ENCODE peak calls at places on chromosome 11, in nine cellular contexts. P is iPS DF 6.9; J is brain pericyte; B is fibroblast of mammary gland; Q is activated T-helper 1 cell treated with anti-CD3 and anti-CD28 coated beads, Interleukin-12 subunit alpha, Interleukin-12 subunit beta, Interleukin-2, Interleukin-4 antibody, amounts not matched to agents 30 ng/mL and 10 ng/mL and 1 ng/mL, durations not matched to agents 14 hours and 24 hours and 36 hours; W is GM10248; Y is lung; D is SK-N-SH; L is activated T-cell treated with anti-CD3 and anti-CD28 coated beads for 1 hour. K is an unnamed sample.

GRCh38 chr11:40202569-40202968 is 1256.9 kb downstream of the LRRC4C start:
- DNase-seq in Y (no peak), W (no peak), D (peak; percentile 37), Q (no peak), B (no peak), L (no peak), P (no peak), J (no peak), K (no peak)

GRCh38 chr11:16603245-16603644 is 135.2 kb upstream of the C11orf58 start:
- DNase-seq in D (no peak), Q (no peak), Y (no peak), B (no peak), L (no peak), J (no peak), W (peak; percentile 11), P (no peak), K (no peak)

GRCh38 chr11:2113776-2114175 is 25.4 kb downstream of the IGF2 start:
- DNase-seq in W (no peak), Y (no peak), Q (no peak), J (no peak), P (no peak), D (no peak), L (no peak), B (no peak), K (no peak)

GRCh38 chr11:68503281-68503687 is 42.7 kb downstream of the PPP6R3 start:
- DNase-seq in P (no peak), J (no peak), Y (no peak), Q (no peak), B (peak; percentile 16), D (no peak), W (no peak), L (no peak), K (no peak)

GRCh38 chr11:78318733-78319132 is 98.9 kb downstream of the GAB2 start:
- DNase-seq in P (no peak), Q (no peak), L (no peak), Y (no peak), D (peak; percentile 60), J (no peak), W (no peak), B (no peak), K (no peak)

GRCh38 chr11:102722804-102723203 is 1.9 kb downstream of the MMP8 start:
- DNase-seq in Y (no peak), J (no peak), D (no peak), P (no peak), Q (no peak), W (no peak), L (no peak), B (no peak), K (no peak)

GRCh38 chr11:117407016-117407415 is 79.4 kb downstream of the CEP164 start:
- DNase-seq in Q (no peak), Y (no peak), J (no peak), L (no peak), W (no peak), P (no peak), D (no peak), B (no peak), K (no peak)

GRCh38 chr11:11411401-11411985 is 58.4 kb upstream of the CSNK2A3 start:
- DNase-seq in B (no peak), J (no peak), Q (no peak), D (no peak), L (no peak), P (no peak), Y (no peak), W (no peak), K (no peak)

GRCh38 chr11:100546714-100547113 is 140.4 kb upstream of the ARHGAP42 start:
- DNase-seq in L (no peak), J (no peak), P (no peak), B (peak; percentile 21), W (no peak), Q (no peak), Y (no peak), D (no peak), K (no peak)

GRCh38 chr11:7457211-7457610 is 28.1 kb upstream of the OLFML1 start:
- DNase-seq in J (no peak), B (peak; percentile 60), P (no peak), Q (no peak), W (no peak), Y (no peak), L (no peak), D (no peak), K (no peak)

GRCh38 chr11:73321342-73322110 is 13.4 kb downstream of the ARHGEF17 start:
- DNase-seq in Y (no peak), J (peak; percentile 80), W (no peak), Q (no peak), P (no peak), B (no peak), D (peak; percentile 89), L (no peak), K (no peak)

GRCh38 chr11:19116315-19116970 is 525 bp upstream of the ZDHHC13 start:
- DNase-seq in P (no peak), Q (no peak), L (no peak), B (no peak), W (peak; percentile 30), Y (no peak), J (no peak), D (no peak), K (no peak)

GRCh38 chr11:45924036-45924915 is 1.8 kb downstream of the LARGE2 start:
- DNase-seq in D (no peak), Q (no peak), Y (no peak), L (no peak), J (no peak), P (no peak), W (no peak), B (no peak), K (no peak)

GRCh38 chr11:114135737-114136151 is 76.2 kb downstream of the ZBTB16 start:
- DNase-seq in D (no peak), Y (no peak), W (no peak), L (no peak), B (no peak), J (no peak), Q (no peak), P (no peak), K (no peak)

GRCh38 chr11:112555491-112556364 is 295.1 kb upstream of the PLET1 start:
- DNase-seq in Q (peak; percentile 33), B (peak; percentile 28), J (no peak), W (peak; percentile 55), Y (peak; percentile 63), L (peak; percentile 66), P (peak; percentile 33), D (peak; percentile 66), K (peak; percentile 77)

GRCh38 chr11:64537876-64538275 is 53.1 kb upstream of the SLC22A12 start:
- DNase-seq in Q (no peak), J (no peak), P (no peak), D (no peak), Y (no peak), B (no peak), W (no peak), L (no peak), K (no peak)

GRCh38 chr11:8011383-8011782 is 24.2 kb downstream of the EIF3F start:
- DNase-seq in D (no peak), Y (no peak), W (no peak), B (no peak), Q (no peak), L (no peak), J (no peak), P (no peak), K (no peak)

GRCh38 chr11:64299847-64300648 is at the start of gene CATSPERZ:
- DNase-seq in D (no peak), Y (no peak), W (no peak), P (no peak), Q (no peak), B (no peak), J (no peak), L (no peak), K (no peak)

GRCh38 chr11:65209711-65210360 is 28.1 kb downstream of the CAPN1 start:
- DNase-seq in D (no peak), J (no peak), Y (no peak), P (no peak), B (no peak), L (no peak), W (peak; percentile 13), Q (no peak), K (peak; percentile 9)

GRCh38 chr11:83713701-83714100 is 427.5 kb upstream of the CCDC90B start:
- DNase-seq in P (no peak), B (peak; percentile 68), J (no peak), Y (no peak), D (no peak), W (no peak), Q (no peak), L (no peak), K (peak; percentile 34)

GRCh38 chr11:73237471-73238290 is 19.6 kb downstream of the P2RY2 start:
- DNase-seq in L (no peak), W (no peak), Q (no peak), J (peak; percentile 37), Y (no peak), D (no peak), B (peak; percentile 58), P (no peak), K (no peak)

GRCh38 chr11:57792870-57793269 is 31.3 kb downstream of the CTNND1 start:
- DNase-seq in D (no peak), B (no peak), Q (peak; percentile 4), L (no peak), P (no peak), W (no peak), J (no peak), Y (no peak), K (no peak)

GRCh38 chr11:2589538-2589934 is 110.3 kb downstream of the KCNQ1OT1 start:
- DNase-seq in Q (no peak), D (peak; percentile 43), W (peak; percentile 15), J (no peak), Y (no peak), B (no peak), P (no peak), L (no peak), K (no peak)

GRCh38 chr11:121067453-121067852 is 33.6 kb upstream of the TECTA start:
- DNase-seq in Y (no peak), L (no peak), D (no peak), P (no peak), J (peak; percentile 76), Q (no peak), B (no peak), W (no peak), K (no peak)

K was measured in stomach.